ENCODE peak calls at places on chromosomes 6 and 20, in six cellular contexts. Z, N, I, A, M and Q are unnamed samples.

GRCh38 chr20:4836935-4837334 is 115.2 kb downstream of the PRND start:
- DNase-seq in Z (no peak), N (no peak), I (no peak), A (no peak), M (no peak), Q (no peak)

GRCh38 chr6:1554241-1554880 is 55.4 kb upstream of the FOXC1 start:
- DNase-seq in Z (no peak), N (no peak), I (no peak), A (no peak), M (no peak), Q (no peak)

GRCh38 chr6:40774932-40775331 is 187.8 kb upstream of the LRFN2 start:
- DNase-seq in Z (no peak), N (no peak), I (no peak), A (no peak), M (no peak), Q (no peak)

GRCh38 chr6:27161946-27162603 is 85.4 kb upstream of the PRSS16 start:
- DNase-seq in Z (no peak), N (no peak), I (peak), A (no peak), M (no peak), Q (no peak)

GRCh38 chr6:7758456-7758855 is 32.6 kb downstream of the BMP6 start:
- DNase-seq in Z (no peak), N (peak), I (peak), A (no peak), M (no peak), Q (no peak)

GRCh38 chr6:81465859-81466258 is 286.6 kb downstream of the TENT5A start:
- DNase-seq in Z (no peak), N (no peak), I (peak), A (no peak), M (no peak), Q (no peak)

GRCh38 chr6:129628101-129628815 is 81.7 kb downstream of the ARHGAP18 start:
- DNase-seq in Z (no peak), N (no peak), I (no peak), A (no peak), M (no peak), Q (no peak)

GRCh38 chr20:45621593-45621992 is 7.9 kb upstream of the WFDC10A start:
- DNase-seq in Z (no peak), N (no peak), I (no peak), A (no peak), M (no peak), Q (no peak)

GRCh38 chr20:3663031-3663701 is at the start of gene GFRA4:
- DNase-seq in Z (no peak), N (no peak), I (no peak), A (no peak), M (no peak), Q (no peak)

GRCh38 chr6:89768324-89768723 is 51.3 kb downstream of the MDN1 start:
- DNase-seq in Z (no peak), N (no peak), I (no peak), A (no peak), M (no peak), Q (no peak)